ENCODE peak calls at places on chromosomes 12 and 14, in seven cellular contexts. G is astrocyte of the spinal cord, B is cardiac muscle cell, A is A549, V is left ventricle myocardium inferior, C is IMR-90, X is upper lobe of right lung. Y is an unnamed sample.

GRCh38 chr12:120718055-120718454 is 7.6 kb upstream of the ACADS start:
- DNase-seq in G (no peak), B (no peak), A (no peak), V (no peak), C (no peak), X (no peak), Y (no peak)

GRCh38 chr14:92539875-92540274 is 26.3 kb downstream of the RIN3 start:
- DNase-seq in G (peak; percentile 45), B (peak; percentile 77), A (no peak), V (peak; percentile 41), C (peak; percentile 56), X (no peak), Y (peak; percentile 63)

GRCh38 chr14:65622703-65623102 is 210.2 kb downstream of the FUT8 start:
- DNase-seq in G (no peak), B (no peak), A (no peak), V (no peak), C (no peak), X (no peak), Y (no peak)

GRCh38 chr12:54428050-54429013 is 9.3 kb upstream of the ITGA5 start:
- DNase-seq in G (peak; percentile 74), B (peak; percentile 72), A (no peak), V (no peak), C (peak; percentile 68), X (no peak), Y (peak; percentile 97)

GRCh38 chr12:101759396-101760047 is 20.3 kb upstream of the SYCP3 start:
- DNase-seq in G (peak; percentile 42), B (peak; percentile 50), A (peak; percentile 43), V (no peak), C (peak; percentile 35), X (no peak), Y (peak; percentile 54)

GRCh38 chr14:73780896-73781295 is 66.7 kb upstream of the PNMA1 start:
- DNase-seq in G (no peak), B (no peak), A (no peak), V (no peak), C (no peak), X (no peak), Y (no peak)

GRCh38 chr12:89162704-89163261 is 189.5 kb downstream of the DUSP6 start:
- DNase-seq in G (peak; percentile 97), B (peak; percentile 98), A (peak; percentile 31), V (peak; percentile 31), C (peak; percentile 99), X (peak; percentile 69), Y (peak; percentile 97)

GRCh38 chr14:101966742-101967141 is 2.4 kb downstream of the DYNC1H1 start:
- DNase-seq in G (no peak), B (no peak), A (no peak), V (no peak), C (no peak), X (no peak), Y (no peak)

GRCh38 chr12:19288603-19289244 is 150.6 kb upstream of the AEBP2 start:
- DNase-seq in G (peak; percentile 60), B (peak; percentile 59), A (peak; percentile 38), V (no peak), C (peak; percentile 44), X (no peak), Y (peak; percentile 63)

GRCh38 chr12:82694970-82695369 is 8.3 kb downstream of the TMTC2 start:
- DNase-seq in G (no peak), B (peak; percentile 32), A (no peak), V (no peak), C (peak; percentile 17), X (no peak), Y (peak; percentile 28)

GRCh38 chr12:128381961-128382360 is 115.0 kb downstream of the TMEM132C start:
- DNase-seq in G (no peak), B (no peak), A (no peak), V (no peak), C (no peak), X (no peak), Y (no peak)

GRCh38 chr12:16857456-16857923 is 251.5 kb upstream of the LMO3 start:
- DNase-seq in G (no peak), B (no peak), A (no peak), V (no peak), C (no peak), X (no peak), Y (no peak)

GRCh38 chr12:19712041-19712440 is 272.7 kb downstream of the AEBP2 start:
- DNase-seq in G (peak; percentile 94), B (peak; percentile 85), A (peak; percentile 22), V (no peak), C (peak; percentile 94), X (no peak), Y (peak; percentile 94)

GRCh38 chr14:28911521-28911920 is 144.9 kb downstream of the FOXG1 start:
- DNase-seq in G (no peak), B (no peak), A (no peak), V (no peak), C (no peak), X (no peak), Y (no peak)

GRCh38 chr12:123097521-123098084 is 53.3 kb downstream of the PITPNM2 start:
- DNase-seq in G (no peak), B (no peak), A (no peak), V (peak; percentile 75), C (no peak), X (no peak), Y (no peak)

GRCh38 chr14:22598896-22599244 is 770 bp downstream of the ABHD4 start:
- DNase-seq in G (peak; percentile 59), B (peak; percentile 44), A (peak; percentile 81), V (no peak), C (peak; percentile 71), X (no peak), Y (peak; percentile 54)

GRCh38 chr14:101202627-101203404 is 299.3 kb upstream of the RTL1 start:
- DNase-seq in G (no peak), B (no peak), A (no peak), V (no peak), C (no peak), X (peak; percentile 46), Y (no peak)

GRCh38 chr14:61258985-61259384 is 22.2 kb downstream of the TMEM30B start:
- DNase-seq in G (no peak), B (no peak), A (no peak), V (no peak), C (peak; percentile 21), X (no peak), Y (no peak)

GRCh38 chr12:124518051-124518932 is 49.1 kb downstream of the NCOR2 start:
- DNase-seq in G (peak; percentile 100), B (peak; percentile 100), A (peak; percentile 98), V (peak; percentile 99), C (peak; percentile 99), X (peak; percentile 96), Y (peak; percentile 100)

GRCh38 chr12:49667319-49668090 is 39.7 kb downstream of the FMNL3 start:
- DNase-seq in G (peak; percentile 48), B (peak; percentile 38), A (no peak), V (no peak), C (peak; percentile 73), X (no peak), Y (no peak)

GRCh38 chr12:93447555-93448265 is 6.0 kb upstream of the UBE2N start:
- DNase-seq in G (no peak), B (no peak), A (no peak), V (no peak), C (no peak), X (no peak), Y (no peak)

GRCh38 chr12:102031852-102032251 is 29.9 kb downstream of the WASHC3 start:
- DNase-seq in G (no peak), B (no peak), A (no peak), V (no peak), C (no peak), X (no peak), Y (no peak)

GRCh38 chr12:24473097-24473496 is 475.8 kb downstream of the BCAT1 start:
- DNase-seq in G (no peak), B (no peak), A (no peak), V (no peak), C (no peak), X (no peak), Y (no peak)

GRCh38 chr14:77738559-77739250 is 22.3 kb downstream of the SNW1 start:
- DNase-seq in G (peak; percentile 50), B (peak; percentile 56), A (no peak), V (no peak), C (peak; percentile 45), X (no peak), Y (peak; percentile 84)

GRCh38 chr12:43208627-43209026 is 343.4 kb downstream of the ADAMTS20 start:
- DNase-seq in G (peak; percentile 93), B (no peak), A (no peak), V (no peak), C (peak; percentile 5), X (no peak), Y (peak; percentile 68)

GRCh38 chr12:124740691-124741137 is 123.0 kb downstream of the SCARB1 start:
- DNase-seq in G (no peak), B (peak; percentile 41), A (no peak), V (no peak), C (peak; percentile 66), X (no peak), Y (peak; percentile 63)

GRCh38 chr12:57176846-57177245 is 29.4 kb upstream of the LRP1-AS start:
- DNase-seq in G (no peak), B (no peak), A (no peak), V (no peak), C (no peak), X (no peak), Y (no peak)

DNA sequence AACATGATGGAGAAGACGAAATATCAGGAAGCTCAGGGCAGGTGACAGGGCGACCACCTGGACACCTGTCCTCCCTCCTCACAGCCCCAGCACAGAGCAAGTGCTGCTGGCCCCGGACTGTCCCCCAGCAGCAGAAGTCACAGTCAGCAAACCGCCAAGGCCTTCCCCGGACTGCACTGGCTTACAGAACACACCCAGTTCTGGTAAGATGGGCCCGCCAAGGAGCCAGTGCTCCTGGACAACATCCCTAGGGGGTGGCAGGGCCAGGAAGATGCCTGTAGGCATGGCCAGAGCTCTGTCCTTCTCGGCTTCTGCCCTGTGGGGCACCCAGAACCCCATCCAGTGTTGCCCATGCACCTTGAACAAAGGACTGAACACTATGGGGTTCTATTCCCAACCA is 77.9 kb downstream of the BCL11B start:
- DNase-seq in G (no peak), B (no peak), A (no peak), V (no peak), C (no peak), X (no peak), Y (no peak)
- H3K4me3 ChIP-seq in G (no peak overlapping the region), B (no peak overlapping the region), A (no peak overlapping the region), V (no peak overlapping the region), C (no peak overlapping the region), X (no peak overlapping the region), Y (no peak overlapping the region)

GRCh38 chr14:71720978-71721624 is 211.1 kb upstream of the RGS6 start:
- DNase-seq in G (peak; percentile 81), B (peak; percentile 91), A (peak; percentile 43), V (no peak), C (peak; percentile 85), X (no peak), Y (peak; percentile 92)
- TF ChIP-seq CTCF in G (peak; percentile 74), B (peak; percentile 79), A (peak; percentile 46), V (peak; percentile 72), C (peak; percentile 84), X (peak; percentile 54), Y (peak; percentile 71)

GRCh38 chr14:20623798-20624197 is 17.7 kb downstream of the OR6S1 start:
- DNase-seq in G (no peak), B (no peak), A (no peak), V (no peak), C (no peak), X (peak; percentile 46), Y (peak; percentile 6)
- H3K4me3 ChIP-seq in G (no peak overlapping the region), B (no peak overlapping the region), A (peak overlapping the region; percentile 53), V (no peak overlapping the region), C (no peak overlapping the region), X (no peak overlapping the region), Y (no peak overlapping the region)

DNA sequence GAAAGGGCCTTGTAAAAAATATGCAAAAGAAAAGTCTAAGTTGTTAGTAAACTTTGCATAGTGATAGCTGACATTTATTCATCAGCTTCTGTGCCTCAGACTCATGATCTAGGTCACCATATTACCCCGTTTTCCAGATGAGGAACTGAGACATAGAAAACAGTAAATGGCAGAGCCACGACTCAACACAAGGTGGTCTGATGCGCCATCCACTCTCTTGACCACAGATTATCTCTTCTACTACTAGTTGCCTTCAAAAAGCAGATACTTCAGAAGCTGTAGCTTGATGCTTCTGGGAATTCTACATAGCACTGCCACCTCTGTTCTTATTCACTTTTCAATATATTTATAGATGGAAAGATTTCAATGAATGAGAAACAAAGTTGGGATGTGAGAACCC is 28.2 kb upstream of the PTCSC3 start:
- DNase-seq in G (no peak), B (no peak), A (no peak), V (no peak), C (no peak), X (no peak), Y (no peak)
- TF ChIP-seq CTCF in G (no peak), B (no peak), A (no peak), V (no peak), C (no peak), X (no peak), Y (no peak)